ENCODE peak calls at places on chromosomes 3 and 15, in six cellular contexts. A is cardiac muscle cell, T is spleen, W is ascending aorta, F is transverse colon, C is GM06990. S is an unnamed sample.

GRCh38 chr3:65867463-65868210 is 171.1 kb downstream of the MAGI1 start:
- DNase-seq in A (no peak), T (no peak), C (no peak), F (no peak), W (no peak), S (no peak)

GRCh38 chr3:126485956-126486884 is 10.5 kb upstream of the ZXDC start:
- DNase-seq in F (no peak), T (peak; percentile 69), W (no peak), A (no peak), C (no peak), S (no peak)

GRCh38 chr15:25849431-25849921 is 13.7 kb downstream of the ATP10A start:
- DNase-seq in W (peak; percentile 75), F (no peak), A (no peak), C (no peak), T (no peak), S (no peak)

GRCh38 chr15:68313501-68314390 is 36.2 kb downstream of the FEM1B start:
- DNase-seq in C (no peak), T (peak; percentile 55), F (no peak), W (peak; percentile 58), A (no peak), S (no peak)

GRCh38 chr15:63277893-63278505 is 594 bp downstream of the APH1B start:
- DNase-seq in F (no peak), C (no peak), A (peak; percentile 13), T (no peak), W (no peak), S (no peak)

GRCh38 chr15:34348735-34349300 is 5.7 kb downstream of the NUTM1 start:
- DNase-seq in A (no peak), W (no peak), T (no peak), C (no peak), F (no peak), S (no peak)

GRCh38 chr3:52792961-52793695 is 1.5 kb upstream of the ITIH3 start:
- DNase-seq in A (no peak), F (no peak), T (no peak), C (no peak), W (no peak), S (no peak)

GRCh38 chr3:126259411-126260391 is 79.3 kb upstream of the ALDH1L1 start:
- DNase-seq in A (peak; percentile 63), T (no peak), C (no peak), W (peak; percentile 91), F (peak; percentile 46), S (no peak)

GRCh38 chr3:114447545-114447944 is 153.7 kb downstream of the TIGIT start:
- DNase-seq in T (no peak), A (no peak), C (no peak), W (no peak), F (no peak), S (no peak)

GRCh38 chr3:156005698-156006097 is 114.7 kb upstream of the KCNAB1 start:
- DNase-seq in T (no peak), F (no peak), A (no peak), W (no peak), C (no peak), S (no peak)

DNA sequence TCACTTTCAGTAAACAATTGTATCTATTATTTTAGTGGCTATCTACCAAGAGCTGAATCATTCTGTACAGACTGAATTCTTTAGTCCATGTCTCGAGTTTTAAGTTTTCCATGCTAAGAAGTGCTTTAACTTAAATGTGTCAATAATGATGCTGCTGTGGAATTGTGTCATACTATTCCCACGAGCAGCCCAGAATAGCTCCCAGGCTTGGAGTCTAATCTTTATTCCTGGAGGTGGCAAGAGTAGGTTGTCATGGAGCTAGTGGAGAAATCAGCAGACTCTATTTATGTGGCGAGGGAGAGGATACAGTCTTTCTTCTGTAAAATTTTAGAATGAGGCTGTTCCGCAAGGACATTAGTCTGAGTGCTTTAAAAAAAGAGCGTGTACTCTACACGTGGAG is 207.2 kb downstream of the ROBO2 start:
- DNase-seq in W (no peak), A (peak; percentile 59), T (no peak), C (no peak), F (no peak), S (no peak)
- TF ChIP-seq CTCF in W (no peak), A (no peak), T (no peak), C (no peak), F (no peak), S (no peak)

DNA sequence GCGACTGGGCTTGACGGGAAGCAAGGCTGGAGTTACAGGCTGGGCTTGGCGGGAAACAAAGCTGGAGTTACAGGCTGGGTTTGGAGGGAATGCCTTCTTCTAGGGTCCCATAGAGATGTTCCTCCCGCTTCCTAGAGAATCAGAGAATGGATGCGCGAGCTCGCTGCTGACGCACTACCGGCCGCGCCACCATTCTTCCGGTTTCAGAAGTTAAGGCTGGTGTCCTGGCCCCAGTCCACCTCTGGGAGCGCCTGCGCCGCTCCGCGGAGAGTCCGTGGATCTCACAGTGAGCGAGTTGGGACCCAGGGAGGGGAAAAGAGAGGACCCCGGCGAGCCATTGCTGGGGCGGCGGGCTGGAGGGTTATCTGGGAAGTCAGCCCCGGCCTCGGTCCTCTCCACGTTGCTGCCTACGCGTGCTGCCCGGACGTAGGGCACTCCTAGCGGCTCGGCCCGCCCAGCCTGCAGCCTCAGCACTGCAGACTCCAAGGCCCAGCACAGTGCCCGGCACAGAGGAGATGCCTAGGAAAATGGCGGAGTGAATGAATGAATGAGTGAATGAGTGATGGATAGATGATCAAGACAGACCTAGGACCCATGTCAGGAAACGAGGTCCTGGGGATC is at the start of gene ZNF502:
- DNase-seq in T (peak; percentile 89), W (peak; percentile 90), C (peak; percentile 36), F (peak; percentile 86), A (peak; percentile 78), S (no peak)
- TF ChIP-seq CTCF in T (no peak), W (peak; percentile 32), C (no peak), F (peak; percentile 70), A (peak; percentile 40), S (peak; percentile 34)

DNA sequence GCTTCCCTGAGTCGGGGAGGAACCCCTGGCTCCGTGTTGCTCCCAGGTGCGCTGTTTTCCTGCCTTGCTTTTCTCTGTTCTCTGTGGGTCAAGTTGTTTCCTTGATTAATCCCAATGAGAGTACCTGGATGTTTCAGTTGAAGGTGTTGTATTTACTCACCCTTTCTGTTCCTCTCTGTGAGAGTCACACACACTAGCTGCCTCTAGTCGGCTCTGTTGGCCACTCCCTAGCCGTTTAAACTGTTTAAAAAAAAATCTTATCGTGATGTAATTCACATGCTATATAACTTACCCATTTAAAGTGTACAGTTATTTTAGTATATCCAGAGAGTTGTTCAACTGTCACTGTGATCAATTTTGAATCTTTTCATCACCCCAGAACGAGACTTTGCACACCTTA is 74.0 kb downstream of the AKAP13 start:
- DNase-seq in W (no peak), T (no peak), A (no peak), C (no peak), F (no peak), S (no peak)
- TF ChIP-seq CTCF in W (no peak), T (no peak), A (no peak), C (peak; percentile 16), F (no peak), S (no peak)

GRCh38 chr15:66924889-66925288 is 140.5 kb upstream of the SMAD3 start:
- DNase-seq in C (no peak), W (no peak), F (no peak), A (no peak), T (no peak), S (no peak)

GRCh38 chr15:66922608-66923007 is 142.8 kb upstream of the SMAD3 start:
- DNase-seq in W (no peak), F (no peak), A (no peak), C (no peak), T (no peak), S (no peak)

GRCh38 chr15:66925721-66926120 is 139.7 kb upstream of the SMAD3 start:
- DNase-seq in F (peak; percentile 24), T (no peak), A (no peak), C (no peak), W (no peak), S (no peak)

GRCh38 chr15:66921319-66921718 is 144.1 kb upstream of the SMAD3 start:
- DNase-seq in W (no peak), F (peak; percentile 18), A (no peak), C (no peak), T (no peak), S (no peak)

GRCh38 chr15:66923438-66923881 is 141.9 kb upstream of the SMAD3 start:
- DNase-seq in A (peak; percentile 47), T (no peak), W (no peak), C (no peak), F (peak; percentile 43), S (no peak)
- TF ChIP-seq CTCF in A (peak; percentile 39), T (no peak), W (peak; percentile 23), C (peak; percentile 34), F (peak; percentile 52), S (peak; percentile 16)

GRCh38 chr3:33004205-33004604 is 52.8 kb downstream of the CCR4 start:
- DNase-seq in W (no peak), F (no peak), A (no peak), C (no peak), T (no peak), S (no peak)

GRCh38 chr3:33004961-33005360 is 53.5 kb downstream of the CCR4 start:
- DNase-seq in T (no peak), F (no peak), A (no peak), C (no peak), W (no peak), S (no peak)

GRCh38 chr3:33006571-33007286 is 55.3 kb downstream of the CCR4 start:
- DNase-seq in F (no peak), T (no peak), A (no peak), W (no peak), C (no peak), S (no peak)

GRCh38 chr3:33007776-33008175 is 56.3 kb downstream of the CCR4 start:
- DNase-seq in A (no peak), T (no peak), C (no peak), F (no peak), W (no peak), S (no peak)

GRCh38 chr3:33006081-33006480 is 54.6 kb downstream of the CCR4 start:
- DNase-seq in C (no peak), T (no peak), W (no peak), F (no peak), A (peak; percentile 33), S (no peak)
- TF ChIP-seq CTCF in C (no peak), T (no peak), W (no peak), F (no peak), A (no peak), S (no peak)

GRCh38 chr3:50246517-50246954 is 10.5 kb downstream of the GNAI2 start:
- DNase-seq in C (no peak), T (peak; percentile 91), F (peak; percentile 55), W (peak; percentile 83), A (no peak), S (no peak)
- TF ChIP-seq CTCF in C (no peak), T (no peak), F (peak; percentile 15), W (no peak), A (no peak), S (no peak)